ENCODE peak calls at places on chromosome 10, in four cellular contexts. One of them, this sample, is unnamed.

GRCh38 chr10:103592186-103593021 is 98.9 kb downstream of the NEURL1 start:
- DNase-seq in tibial artery: no peak
- DNase-seq in left ventricle myocardium superior: no peak
- DNase-seq in cerebellar cortex: peak; percentile 69
- DNase-seq in this sample: peak; percentile 42

GRCh38 chr10:11223507-11224157 is 206.0 kb downstream of the CELF2 start:
- DNase-seq in cerebellar cortex: no peak
- DNase-seq in left ventricle myocardium superior: no peak
- DNase-seq in tibial artery: no peak
- DNase-seq in this sample: no peak

GRCh38 chr10:123502983-123503382 is 163.2 kb upstream of the GPR26 start:
- DNase-seq in tibial artery: no peak
- DNase-seq in cerebellar cortex: no peak
- DNase-seq in left ventricle myocardium superior: no peak
- DNase-seq in this sample: no peak

GRCh38 chr10:132122097-132122861 is 56.5 kb downstream of the JAKMIP3 start:
- DNase-seq in cerebellar cortex: no peak
- DNase-seq in tibial artery: no peak
- DNase-seq in left ventricle myocardium superior: peak; percentile 18
- DNase-seq in this sample: no peak

GRCh38 chr10:57715233-57715632 is 552.5 kb downstream of the IPMK start:
- DNase-seq in cerebellar cortex: no peak
- DNase-seq in tibial artery: no peak
- DNase-seq in left ventricle myocardium superior: no peak
- DNase-seq in this sample: no peak

GRCh38 chr10:126225672-126226007 is 162.6 kb downstream of the ADAM12 start:
- DNase-seq in cerebellar cortex: no peak
- DNase-seq in tibial artery: no peak
- DNase-seq in left ventricle myocardium superior: no peak
- DNase-seq in this sample: no peak

GRCh38 chr10:21715531-21716195 is 181.6 kb downstream of the MLLT10 start:
- DNase-seq in cerebellar cortex: no peak
- DNase-seq in left ventricle myocardium superior: no peak
- DNase-seq in tibial artery: no peak
- DNase-seq in this sample: no peak

GRCh38 chr10:42963302-42963701 is 113.6 kb upstream of the RET start:
- DNase-seq in cerebellar cortex: no peak
- DNase-seq in left ventricle myocardium superior: no peak
- DNase-seq in tibial artery: no peak
- DNase-seq in this sample: peak; percentile 93

GRCh38 chr10:79446451-79447020 is 1.1 kb upstream of the ZCCHC24 start:
- DNase-seq in tibial artery: peak; percentile 70
- DNase-seq in cerebellar cortex: no peak
- DNase-seq in left ventricle myocardium superior: peak; percentile 85
- DNase-seq in this sample: no peak

GRCh38 chr10:132020456-132020855 is 38.7 kb upstream of the BNIP3 start:
- DNase-seq in tibial artery: no peak
- DNase-seq in left ventricle myocardium superior: no peak
- DNase-seq in cerebellar cortex: no peak
- DNase-seq in this sample: no peak

GRCh38 chr10:17888189-17888588 is 63.5 kb upstream of the SLC39A12 start:
- DNase-seq in cerebellar cortex: no peak
- DNase-seq in tibial artery: no peak
- DNase-seq in left ventricle myocardium superior: no peak
- DNase-seq in this sample: no peak

GRCh38 chr10:62231371-62231770 is 37.3 kb downstream of the RTKN2 start:
- DNase-seq in tibial artery: no peak
- DNase-seq in left ventricle myocardium superior: no peak
- DNase-seq in cerebellar cortex: no peak
- DNase-seq in this sample: no peak

GRCh38 chr10:77177589-77177988 is 460.0 kb downstream of the KCNMA1 start:
- DNase-seq in tibial artery: no peak
- DNase-seq in cerebellar cortex: no peak
- DNase-seq in left ventricle myocardium superior: no peak
- DNase-seq in this sample: no peak

GRCh38 chr10:110651044-110651958 is 7.2 kb downstream of the RBM20 start:
- DNase-seq in tibial artery: no peak
- DNase-seq in cerebellar cortex: no peak
- DNase-seq in left ventricle myocardium superior: peak; percentile 53
- DNase-seq in this sample: no peak

GRCh38 chr10:77601488-77601887 is 36.1 kb downstream of the KCNMA1 start:
- DNase-seq in cerebellar cortex: no peak
- DNase-seq in tibial artery: no peak
- DNase-seq in left ventricle myocardium superior: no peak
- DNase-seq in this sample: no peak

GRCh38 chr10:34102917-34103506 is 712.1 kb downstream of the PARD3 start:
- DNase-seq in left ventricle myocardium superior: no peak
- DNase-seq in cerebellar cortex: no peak
- DNase-seq in tibial artery: peak; percentile 34
- DNase-seq in this sample: no peak

GRCh38 chr10:43458227-43458626 is 21.3 kb downstream of the ZNF487 start:
- DNase-seq in tibial artery: no peak
- DNase-seq in left ventricle myocardium superior: no peak
- DNase-seq in cerebellar cortex: no peak
- DNase-seq in this sample: no peak

GRCh38 chr10:70772627-70773026 is 12.6 kb downstream of the TBATA start:
- DNase-seq in left ventricle myocardium superior: no peak
- DNase-seq in cerebellar cortex: no peak
- DNase-seq in tibial artery: no peak
- DNase-seq in this sample: no peak